ENCODE peak calls at places on chromosomes 5 and 9, in six cellular contexts. K, W, P, B, I and Q are unnamed samples.

GRCh38 chr5:74312746-74313145 is 327.8 kb downstream of the ENC1 start:
- DNase-seq in K (no peak), W (no peak), P (no peak), B (no peak), I (no peak), Q (no peak)

GRCh38 chr9:95511232-95511951 is 5.4 kb downstream of the PTCH1 start:
- DNase-seq in K (peak; percentile 28), W (no peak), P (no peak), B (peak; percentile 77), I (peak; percentile 48), Q (peak; percentile 80)

GRCh38 chr5:60287174-60287771 is 393.7 kb upstream of the PDE4D start:
- DNase-seq in K (peak; percentile 18), W (no peak), P (peak; percentile 45), B (peak; percentile 62), I (peak; percentile 69), Q (peak; percentile 96)

GRCh38 chr5:107618233-107618632 is 52.5 kb downstream of the EFNA5 start:
- DNase-seq in K (no peak), W (no peak), P (no peak), B (peak; percentile 46), I (no peak), Q (no peak)

GRCh38 chr5:525916-526315 is 1.7 kb upstream of the SLC9A3 start:
- DNase-seq in K (no peak), W (no peak), P (no peak), B (no peak), I (no peak), Q (no peak)

GRCh38 chr5:157828949-157829639 is 29.9 kb downstream of the CLINT1 start:
- DNase-seq in K (peak; percentile 13), W (no peak), P (peak; percentile 39), B (peak; percentile 19), I (no peak), Q (peak; percentile 20)

GRCh38 chr9:76996700-76997099 is 22.8 kb upstream of the FOXB2 start:
- DNase-seq in K (no peak), W (no peak), P (no peak), B (no peak), I (peak; percentile 12), Q (peak; percentile 39)

GRCh38 chr5:103243665-103244064 is 14.9 kb upstream of the MACIR start:
- DNase-seq in K (no peak), W (no peak), P (no peak), B (no peak), I (no peak), Q (no peak)

GRCh38 chr5:56075361-56075760 is 80.6 kb upstream of the IL6ST start:
- DNase-seq in K (no peak), W (no peak), P (no peak), B (peak; percentile 66), I (no peak), Q (no peak)

GRCh38 chr5:76403963-76404693 is 1.0 kb downstream of the IQGAP2 start:
- DNase-seq in K (peak; percentile 6), W (peak; percentile 60), P (peak; percentile 70), B (no peak), I (peak; percentile 96), Q (peak; percentile 78)

GRCh38 chr9:121631978-121632418 is 19.4 kb upstream of the DAB2IP start:
- DNase-seq in K (no peak), W (no peak), P (no peak), B (no peak), I (no peak), Q (no peak)

GRCh38 chr5:122656107-122656506 is 118.8 kb upstream of the SNX2 start:
- DNase-seq in K (no peak), W (no peak), P (no peak), B (peak; percentile 40), I (no peak), Q (no peak)

GRCh38 chr9:123091459-123091858 is 58.0 kb downstream of the GPR21 start:
- DNase-seq in K (no peak), W (no peak), P (no peak), B (no peak), I (no peak), Q (no peak)

GRCh38 chr5:143409972-143410371 is 6.5 kb upstream of the NR3C1 start:
- DNase-seq in K (no peak), W (no peak), P (no peak), B (no peak), I (no peak), Q (no peak)

GRCh38 chr5:65292196-65292595 is 189.5 kb downstream of the ADAMTS6 start:
- DNase-seq in K (no peak), W (no peak), P (no peak), B (no peak), I (no peak), Q (no peak)

GRCh38 chr5:61082516-61083280 is 79.6 kb downstream of the SMIM15 start:
- DNase-seq in K (no peak), W (no peak), P (no peak), B (no peak), I (no peak), Q (no peak)

GRCh38 chr5:96509313-96509712 is 76.3 kb upstream of the PCSK1 start:
- DNase-seq in K (peak; percentile 76), W (no peak), P (no peak), B (no peak), I (no peak), Q (no peak)

DNA sequence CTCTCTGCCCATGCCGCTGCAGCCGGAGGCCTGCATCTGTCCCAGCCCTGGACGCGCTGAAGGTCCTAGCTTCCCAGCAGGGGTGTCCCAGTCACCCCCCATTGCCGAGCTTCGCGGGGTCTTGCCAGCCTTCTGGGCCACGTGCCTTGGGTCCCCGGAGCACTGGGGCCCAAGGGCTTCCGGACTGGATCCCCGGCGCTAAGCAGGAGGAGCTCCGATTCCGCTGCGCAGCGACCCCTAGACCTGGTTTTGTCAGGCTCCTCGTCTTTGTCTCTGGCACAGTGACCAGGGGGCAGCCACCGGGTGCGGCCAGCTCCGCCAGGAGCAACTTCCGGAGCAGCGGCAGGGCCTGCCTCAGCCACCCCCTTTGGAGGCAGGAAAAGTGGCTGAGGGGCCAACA is 3.3 kb upstream of the IRX1 start:
- DNase-seq in K (no peak), W (no peak), P (no peak), B (no peak), I (no peak), Q (no peak)
- TF ChIP-seq MYC in K (no peak), W (no peak), P (no peak), B (no peak), I (no peak), Q (no peak)

DNA sequence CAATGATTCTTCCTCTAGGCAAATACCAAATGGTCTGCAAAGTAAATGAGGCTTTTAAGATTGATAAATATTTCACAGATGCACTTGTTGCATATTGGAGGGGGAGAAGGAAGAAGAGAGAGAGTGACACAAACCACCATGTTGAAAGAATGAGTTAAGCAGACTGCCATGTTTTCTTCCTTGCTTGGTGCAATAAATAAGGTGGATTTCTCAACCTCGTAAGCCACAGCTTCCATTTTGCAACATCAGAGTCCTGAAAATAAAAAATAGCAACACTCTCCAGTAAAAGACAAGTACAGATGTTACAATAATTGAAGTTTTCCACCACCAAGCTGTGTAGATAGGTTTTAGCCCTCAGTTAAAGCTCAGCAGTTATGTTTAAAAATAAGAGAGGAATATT is 202.9 kb downstream of the SGCD start:
- DNase-seq in K (no peak), W (no peak), P (no peak), B (no peak), I (no peak), Q (peak; percentile 40)
- TF ChIP-seq MYC in K (no peak), W (no peak), P (no peak), B (no peak), I (no peak), Q (no peak)

GRCh38 chr9:35481347-35481975 is 8.4 kb upstream of the RUSC2 start:
- DNase-seq in K (peak; percentile 75), W (no peak), P (peak; percentile 23), B (peak; percentile 71), I (peak; percentile 54), Q (peak; percentile 67)
- TF ChIP-seq MYC in K (no peak), W (no peak), P (no peak), B (no peak), I (no peak), Q (no peak)

GRCh38 chr9:131411719-131412681 is 18.1 kb downstream of the PRRC2B start:
- DNase-seq in K (no peak), W (no peak), P (no peak), B (no peak), I (peak; percentile 77), Q (no peak)
- TF ChIP-seq MYC in K (no peak), W (no peak), P (no peak), B (no peak), I (no peak), Q (no peak)

GRCh38 chr5:179754024-179754423 is 21.4 kb downstream of the MAML1 start:
- DNase-seq in K (no peak), W (no peak), P (no peak), B (no peak), I (no peak), Q (no peak)

GRCh38 chr5:179749857-179750508 is 17.4 kb downstream of the MAML1 start:
- DNase-seq in K (no peak), W (no peak), P (no peak), B (no peak), I (no peak), Q (no peak)

GRCh38 chr5:179758905-179759304 is 26.3 kb downstream of the MAML1 start:
- DNase-seq in K (no peak), W (no peak), P (no peak), B (no peak), I (no peak), Q (no peak)

GRCh38 chr5:179759961-179760541 is 27.4 kb downstream of the MAML1 start:
- DNase-seq in K (no peak), W (peak; percentile 32), P (peak; percentile 50), B (no peak), I (no peak), Q (no peak)

DNA sequence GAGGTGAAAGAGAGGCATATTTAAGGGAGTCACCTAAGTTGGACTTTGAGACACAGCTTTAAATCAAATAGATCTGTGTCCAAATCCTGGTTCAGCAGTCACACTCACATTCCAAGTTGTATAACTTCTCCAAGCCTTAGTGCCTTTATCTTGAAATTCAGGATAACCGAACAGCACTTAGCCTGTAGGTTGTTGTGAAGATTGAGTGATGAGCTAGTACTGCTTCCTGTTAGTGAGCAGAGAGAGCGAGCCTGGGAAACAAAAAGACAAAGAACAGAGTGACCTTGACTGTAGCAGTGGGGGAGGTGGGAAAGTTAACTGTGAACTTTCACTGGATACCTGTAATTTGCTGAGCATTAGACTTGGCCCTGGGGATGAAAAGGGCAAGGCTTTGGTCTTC is 22.4 kb downstream of the MAML1 start:
- DNase-seq in K (no peak), W (no peak), P (no peak), B (peak; percentile 28), I (peak; percentile 84), Q (no peak)
- TF ChIP-seq MYC in K (no peak), W (no peak), P (no peak), B (no peak), I (no peak), Q (no peak)

DNA sequence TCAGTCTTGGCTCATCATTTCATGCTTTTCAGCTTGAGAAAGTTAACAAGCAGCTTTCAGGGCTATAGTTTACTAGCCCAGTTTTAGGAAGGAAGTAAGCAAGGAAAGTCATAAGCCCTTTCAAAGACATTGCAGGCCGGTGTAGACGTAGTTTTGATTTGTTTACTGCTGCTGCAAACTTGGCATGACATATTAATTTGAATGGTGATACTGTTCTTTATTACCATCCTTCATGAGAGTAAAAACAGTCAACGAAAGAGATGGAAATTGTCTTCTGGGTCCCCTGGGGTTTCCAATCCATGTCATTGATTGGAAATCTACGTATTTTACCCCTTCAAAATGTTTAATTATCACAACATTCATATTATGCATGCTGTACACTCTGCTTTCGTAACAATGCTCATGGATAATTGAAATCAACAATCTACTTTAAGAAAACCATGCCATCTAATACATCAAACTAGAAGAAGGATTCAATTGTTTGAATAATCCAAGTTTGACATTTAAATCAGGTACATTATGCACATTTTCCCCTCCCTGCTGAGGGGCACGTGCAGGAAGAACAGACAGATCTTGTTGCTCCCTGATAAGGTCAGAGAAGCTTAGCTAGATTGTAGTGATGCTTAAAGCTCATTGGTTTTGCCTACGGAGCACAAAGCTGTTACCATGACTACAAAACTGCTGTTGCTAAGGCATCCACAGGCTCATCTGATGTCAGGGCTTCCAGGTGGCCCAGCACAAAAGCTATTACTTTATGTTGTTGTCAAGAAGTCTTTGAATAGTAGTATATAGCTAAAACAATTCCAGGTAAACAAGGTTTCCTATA is 139.9 kb upstream of the PRLR start:
- DNase-seq in K (no peak), W (no peak), P (no peak), B (no peak), I (no peak), Q (no peak)
- TF ChIP-seq MYC in K (no peak), W (no peak), P (no peak), B (no peak), I (no peak), Q (no peak)